ENCODE peak calls at places on chromosome 5, in ten cellular contexts. J is mammary epithelial cell; N is fibroblast of lung; A is OCI-LY7; S is CD4-positive, alpha-beta T cell; X is heart right ventricle; F is cardiac muscle cell; P is substantia nigra; I is Peyer's patch; U is heart left ventricle. C is an unnamed sample.

GRCh38 chr5:134527156-134527960 is 1.9 kb downstream of the JADE2 start:
- DNase-seq in J (peak; percentile 91), N (peak; percentile 94), A (peak; percentile 88), S (peak; percentile 73), X (peak; percentile 88), F (peak; percentile 94), P (peak; percentile 88), I (peak; percentile 71), U (peak; percentile 90), C (peak; percentile 66)

GRCh38 chr5:68015933-68016332 is 199.6 kb upstream of the PIK3R1 start:
- DNase-seq in J (no peak), N (no peak), A (no peak), S (no peak), X (no peak), F (no peak), P (no peak), I (no peak), U (no peak), C (no peak)

GRCh38 chr5:179115845-179116524 is 55.8 kb downstream of the ZNF354C start:
- DNase-seq in J (no peak), N (no peak), A (no peak), S (peak; percentile 11), X (no peak), F (no peak), P (no peak), I (no peak), U (no peak), C (no peak)

GRCh38 chr5:142830241-142831018 is 60.3 kb downstream of the ARHGAP26 start:
- DNase-seq in J (no peak), N (peak; percentile 34), A (no peak), S (no peak), X (no peak), F (peak; percentile 46), P (no peak), I (no peak), U (no peak), C (no peak)

GRCh38 chr5:80059354-80059980 is 24.3 kb downstream of the THBS4 start:
- DNase-seq in J (no peak), N (no peak), A (no peak), S (no peak), X (no peak), F (no peak), P (no peak), I (no peak), U (no peak), C (no peak)

GRCh38 chr5:175821790-175822211 is 49.6 kb upstream of the CPLX2 start:
- DNase-seq in J (peak; percentile 41), N (no peak), A (no peak), S (no peak), X (no peak), F (no peak), P (no peak), I (no peak), U (no peak), C (no peak)

GRCh38 chr5:91408710-91409109 is 25.6 kb upstream of the ARRDC3 start:
- DNase-seq in J (no peak), N (peak; percentile 28), A (no peak), S (no peak), X (no peak), F (no peak), P (no peak), I (no peak), U (no peak), C (no peak)

GRCh38 chr5:133612021-133612860 is at the start of gene FSTL4:
- DNase-seq in J (peak; percentile 9), N (no peak), A (no peak), S (no peak), X (no peak), F (no peak), P (no peak), I (no peak), U (no peak), C (peak; percentile 83)

GRCh38 chr5:997001-997474 is 11.6 kb upstream of the NKD2 start:
- DNase-seq in J (no peak), N (no peak), A (no peak), S (no peak), X (no peak), F (peak; percentile 73), P (no peak), I (no peak), U (peak; percentile 74), C (no peak)

DNA sequence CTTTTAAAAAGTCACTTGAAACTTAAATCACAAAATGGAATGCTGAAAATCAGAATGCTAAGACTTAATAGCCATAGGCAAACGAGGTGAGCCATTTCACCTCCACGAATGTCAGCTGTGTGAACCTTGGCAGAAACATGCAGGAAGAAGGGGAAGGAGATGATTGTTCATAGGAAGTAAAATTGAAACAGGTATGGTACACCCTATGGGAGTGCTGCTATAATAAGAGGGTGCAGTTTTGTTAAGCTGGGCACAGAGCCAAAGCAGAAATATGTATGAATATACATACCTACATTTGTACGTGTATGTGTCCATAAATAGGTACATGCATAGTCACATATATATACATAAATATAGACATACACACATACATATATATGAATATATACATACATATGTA is 51.0 kb upstream of the SPINK5 start:
- DNase-seq in J (no peak), N (no peak), A (no peak), S (no peak), X (no peak), F (no peak), P (no peak), I (no peak), U (no peak), C (no peak)
- H3K27ac ChIP-seq in J (no peak overlapping the region), N (no peak overlapping the region), A (no peak overlapping the region), S (no peak overlapping the region), X (no peak overlapping the region), F (no peak overlapping the region), P (no peak overlapping the region), I (no peak overlapping the region), U (no peak overlapping the region), C (no peak overlapping the region)

GRCh38 chr5:16505904-16506303 is 40.3 kb upstream of the ZNF622 start:
- DNase-seq in J (no peak), N (no peak), A (no peak), S (no peak), X (no peak), F (no peak), P (no peak), I (no peak), U (no peak), C (no peak)

GRCh38 chr5:16510123-16510522 is 44.5 kb upstream of the ZNF622 start:
- DNase-seq in J (no peak), N (no peak), A (no peak), S (no peak), X (no peak), F (no peak), P (no peak), I (no peak), U (no peak), C (no peak)

GRCh38 chr5:16508730-16509531 is 43.3 kb upstream of the ZNF622 start:
- DNase-seq in J (peak; percentile 89), N (no peak), A (no peak), S (no peak), X (peak; percentile 74), F (no peak), P (no peak), I (no peak), U (peak; percentile 89), C (no peak)

GRCh38 chr5:16505140-16505891 is 39.7 kb upstream of the ZNF622 start:
- DNase-seq in J (no peak), N (no peak), A (peak; percentile 8), S (no peak), X (no peak), F (no peak), P (no peak), I (no peak), U (no peak), C (no peak)

DNA sequence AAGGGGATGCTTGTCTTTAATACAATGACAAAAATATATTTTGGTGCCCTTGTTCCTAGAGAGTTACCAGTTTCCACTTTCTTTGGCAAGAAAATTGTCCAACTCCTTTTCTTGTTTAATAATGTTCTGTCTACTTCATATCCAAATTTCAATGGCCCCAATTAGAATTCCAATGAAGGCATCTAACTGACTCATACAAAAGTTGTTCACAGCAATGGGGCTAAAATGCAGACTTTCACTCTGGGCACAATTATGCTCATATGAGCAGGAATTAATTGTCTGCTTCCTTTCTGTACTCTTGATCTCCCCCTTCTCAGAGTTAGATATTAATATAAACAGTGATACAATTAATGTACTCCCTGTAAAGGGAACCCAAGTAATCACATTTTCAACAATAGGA is 42.1 kb upstream of the ZNF622 start:
- DNase-seq in J (no peak), N (no peak), A (no peak), S (no peak), X (no peak), F (no peak), P (no peak), I (no peak), U (no peak), C (no peak)
- H3K27ac ChIP-seq in J (peak overlapping the region; percentile 70), N (no peak overlapping the region), A (no peak overlapping the region), S (no peak overlapping the region), X (peak overlapping the region; percentile 96), F (peak overlapping the region; percentile 90), P (no peak overlapping the region), I (no peak overlapping the region), U (peak overlapping the region; percentile 77), C (no peak overlapping the region)

GRCh38 chr5:119058979-119059529 is 11.8 kb upstream of the DMXL1 start:
- DNase-seq in J (no peak), N (no peak), A (no peak), S (no peak), X (no peak), F (no peak), P (no peak), I (no peak), U (no peak), C (no peak)

GRCh38 chr5:119067338-119067737 is 3.5 kb upstream of the DMXL1 start:
- DNase-seq in J (no peak), N (no peak), A (no peak), S (no peak), X (no peak), F (no peak), P (no peak), I (no peak), U (no peak), C (no peak)

GRCh38 chr5:119059740-119060255 is 11.1 kb upstream of the DMXL1 start:
- DNase-seq in J (no peak), N (no peak), A (no peak), S (no peak), X (no peak), F (no peak), P (no peak), I (no peak), U (no peak), C (no peak)

GRCh38 chr5:119063579-119064379 is 7.1 kb upstream of the DMXL1 start:
- DNase-seq in J (peak; percentile 60), N (peak; percentile 44), A (no peak), S (no peak), X (no peak), F (peak; percentile 86), P (no peak), I (no peak), U (no peak), C (no peak)
- H3K27ac ChIP-seq in J (no peak overlapping the region), N (no peak overlapping the region), A (no peak overlapping the region), S (no peak overlapping the region), X (no peak overlapping the region), F (no peak overlapping the region), P (no peak overlapping the region), I (no peak overlapping the region), U (no peak overlapping the region), C (no peak overlapping the region)

DNA sequence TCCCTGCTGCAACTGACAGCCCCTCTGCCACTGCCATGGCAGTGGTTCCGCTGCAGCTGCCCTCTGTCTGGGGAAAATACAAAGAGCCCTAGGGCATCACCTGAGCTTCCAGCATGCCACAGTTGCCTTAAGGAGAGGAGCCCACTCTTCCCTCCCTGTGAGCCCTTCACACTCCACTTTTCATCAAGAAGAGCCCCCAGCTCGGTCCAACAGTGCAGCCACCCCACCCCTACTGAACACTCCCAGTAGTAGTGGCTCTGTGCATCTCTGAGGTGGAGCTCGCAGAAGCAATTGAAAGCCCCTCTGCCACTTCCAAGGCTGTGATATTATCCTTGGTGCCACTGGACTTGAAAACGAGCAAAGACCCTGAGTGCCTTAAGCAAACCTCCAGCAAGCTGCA is 696.8 kb upstream of the COX7C start:
- DNase-seq in J (no peak), N (no peak), A (no peak), S (no peak), X (no peak), F (no peak), P (no peak), I (no peak), U (no peak), C (no peak)
- H3K27ac ChIP-seq in J (no peak overlapping the region), N (no peak overlapping the region), A (no peak overlapping the region), S (no peak overlapping the region), X (no peak overlapping the region), F (no peak overlapping the region), P (no peak overlapping the region), I (no peak overlapping the region), U (no peak overlapping the region), C (no peak overlapping the region)